ENCODE peak calls at places on chromosomes 16 and 17, in four cellular contexts. Y is fibroblast of lung; G is astrocyte; Q is effector memory CD4-positive, alpha-beta T cell. W is an unnamed sample.

GRCh38 chr16:29729116-29729521 is 16.7 kb downstream of the C16orf54 start:
- DNase-seq in G (peak; percentile 27), Q (no peak), Y (peak; percentile 41), W (peak; percentile 47)

GRCh38 chr16:84314814-84315213 is 20.1 kb downstream of the WFDC1 start:
- DNase-seq in Q (no peak), Y (no peak), G (no peak), W (no peak)

GRCh38 chr17:57548421-57549385 is 196.4 kb downstream of the CCDC182 start:
- DNase-seq in G (peak; percentile 55), Y (peak; percentile 61), Q (no peak), W (peak; percentile 30)

GRCh38 chr17:82440377-82440981 is 10.1 kb downstream of the CYBC1 start:
- DNase-seq in Q (no peak), G (no peak), Y (no peak), W (no peak)

GRCh38 chr17:491086-492014 is 138.7 kb upstream of the RPH3AL start:
- DNase-seq in Y (peak; percentile 64), G (peak; percentile 41), Q (peak; percentile 11), W (peak; percentile 71)

GRCh38 chr17:37888881-37889280 is 35.3 kb upstream of the TBC1D3K start:
- DNase-seq in Q (no peak), Y (no peak), G (no peak), W (no peak)

GRCh38 chr17:79027274-79027924 is 3.4 kb downstream of the C1QTNF1 start:
- DNase-seq in Q (no peak), G (no peak), Y (no peak), W (no peak)

GRCh38 chr17:30278032-30278431 is 13.7 kb downstream of the BLMH start:
- DNase-seq in Y (peak; percentile 29), Q (no peak), G (no peak), W (peak; percentile 40)

GRCh38 chr16:9557713-9558112 is 466.3 kb downstream of the HAPSTR1 start:
- DNase-seq in G (no peak), Q (no peak), Y (no peak), W (no peak)

GRCh38 chr16:84013787-84014569 is 28.6 kb downstream of the SLC38A8 start:
- DNase-seq in Y (peak; percentile 33), G (no peak), Q (peak; percentile 27), W (peak; percentile 58)

GRCh38 chr16:13186813-13187212 is 285.4 kb downstream of the SHISA9 start:
- DNase-seq in Y (no peak), Q (no peak), G (no peak), W (peak; percentile 2)

GRCh38 chr16:28891964-28892890 is 13.9 kb downstream of the ATP2A1 start:
- DNase-seq in Y (no peak), G (no peak), Q (no peak), W (no peak)

GRCh38 chr17:75011788-75012319 is 616 bp upstream of the MRPL58 start:
- DNase-seq in Y (peak; percentile 59), Q (no peak), G (peak; percentile 33), W (peak; percentile 78)

GRCh38 chr17:81403671-81404534 is 8.6 kb downstream of the BAHCC1 start:
- DNase-seq in G (no peak), Q (no peak), Y (no peak), W (no peak)
- H3K4me3 ChIP-seq in G (no peak overlapping the region), Q (no peak overlapping the region), Y (peak overlapping the region; percentile 32), W (no peak overlapping the region)

GRCh38 chr17:72605543-72605942 is 484.7 kb downstream of the SOX9 start:
- DNase-seq in Q (no peak), G (no peak), Y (no peak), W (no peak)

GRCh38 chr17:72600934-72601333 is 480.1 kb downstream of the SOX9 start:
- DNase-seq in Y (peak; percentile 96), G (peak; percentile 96), Q (no peak), W (peak; percentile 44)

GRCh38 chr17:72603346-72604242 is 482.8 kb downstream of the SOX9 start:
- DNase-seq in G (peak; percentile 95), Q (no peak), Y (peak; percentile 96), W (peak; percentile 87)

GRCh38 chr17:72604518-72604917 is 483.7 kb downstream of the SOX9 start:
- DNase-seq in Q (no peak), G (no peak), Y (no peak), W (no peak)

GRCh38 chr17:72602517-72603345 is 481.9 kb downstream of the SOX9 start:
- DNase-seq in Q (no peak), G (peak; percentile 93), Y (peak; percentile 95), W (peak; percentile 76)
- H3K4me3 ChIP-seq in Q (no peak overlapping the region), G (no peak overlapping the region), Y (no peak overlapping the region), W (no peak overlapping the region)

DNA sequence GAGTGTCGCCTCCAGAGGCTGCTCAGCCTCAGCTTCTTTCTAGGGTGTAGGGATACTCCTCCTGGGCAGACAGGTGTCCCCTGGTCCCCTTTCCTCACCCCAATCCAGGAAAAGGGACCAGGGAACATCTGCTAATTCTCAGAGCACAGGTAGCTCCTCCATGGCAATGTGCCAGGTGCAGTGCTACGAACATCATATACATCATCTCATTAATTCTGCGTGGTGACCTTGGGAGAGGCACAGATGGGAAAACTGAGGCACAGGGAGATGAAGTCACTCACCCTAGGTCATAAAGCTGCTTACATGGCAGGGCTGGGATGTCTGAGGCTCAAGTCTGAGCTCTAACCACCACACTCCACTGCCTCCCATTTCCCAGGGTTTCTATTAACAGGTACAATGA is 11.7 kb downstream of the HDAC5 start:
- DNase-seq in Y (no peak), G (no peak), Q (no peak), W (no peak)
- H3K4me3 ChIP-seq in Y (no peak overlapping the region), G (no peak overlapping the region), Q (no peak overlapping the region), W (no peak overlapping the region)

GRCh38 chr17:49016775-49017463 is 19.7 kb downstream of the IGF2BP1 start:
- DNase-seq in Q (no peak), Y (peak; percentile 79), G (peak; percentile 62), W (peak; percentile 55)
- H3K4me3 ChIP-seq in Q (no peak overlapping the region), Y (no peak overlapping the region), G (no peak overlapping the region), W (no peak overlapping the region)

DNA sequence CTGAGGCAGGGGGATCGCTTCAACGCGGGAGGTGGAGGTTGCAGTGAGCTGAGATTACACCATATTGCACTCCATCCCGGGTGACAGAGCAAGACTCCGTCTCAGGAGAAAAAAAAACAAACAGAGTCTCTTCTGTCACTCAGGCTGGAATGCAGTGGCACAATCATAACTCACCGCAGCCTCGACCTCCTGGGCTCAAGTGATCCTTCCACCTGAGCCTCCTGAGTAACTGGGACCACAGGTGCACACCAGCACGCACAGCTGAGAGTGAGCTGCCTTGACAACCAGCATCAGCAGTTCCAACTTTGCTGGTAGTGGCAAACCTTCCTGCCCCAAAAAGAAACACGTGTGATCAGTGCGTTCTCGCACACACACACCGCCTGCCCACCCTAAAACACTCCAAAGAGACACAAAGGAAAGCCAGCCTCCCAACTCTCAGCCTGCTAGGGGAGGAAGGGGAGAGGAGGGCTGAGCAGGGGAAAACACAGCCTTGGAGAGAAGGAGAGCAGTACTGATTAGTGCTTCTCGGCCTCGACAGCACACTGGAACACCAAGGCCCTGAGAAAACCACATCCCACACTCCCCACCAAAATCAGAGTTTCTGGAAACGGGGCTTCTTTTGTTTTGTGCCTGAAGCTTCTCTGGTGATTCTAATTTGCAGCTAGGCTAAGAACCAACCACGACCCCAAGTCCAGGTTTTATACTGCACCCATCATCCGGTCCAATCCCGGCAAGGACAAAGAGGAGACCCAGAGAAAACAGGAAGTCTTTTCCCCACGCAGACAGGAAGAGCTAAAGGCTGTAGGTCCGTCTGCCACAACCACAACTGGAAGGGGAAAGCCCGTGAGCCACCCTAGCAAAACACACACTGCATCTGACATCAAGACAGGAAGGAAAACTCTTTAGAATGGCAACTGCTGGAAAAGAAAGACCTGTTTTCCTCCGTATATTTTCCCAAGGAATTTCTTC is 28.8 kb downstream of the ZCCHC14 start:
- DNase-seq in Q (no peak), G (peak; percentile 78), Y (peak; percentile 79), W (peak; percentile 88)
- H3K4me3 ChIP-seq in Q (peak overlapping the region; percentile 7), G (peak overlapping the region; percentile 34), Y (no peak overlapping the region), W (peak overlapping the region; percentile 22)

GRCh38 chr16:10936585-10936984 is 5.7 kb downstream of the DEXI start:
- DNase-seq in Y (no peak), Q (no peak), G (no peak), W (no peak)
- H3K4me3 ChIP-seq in Y (no peak overlapping the region), Q (no peak overlapping the region), G (no peak overlapping the region), W (no peak overlapping the region)

DNA sequence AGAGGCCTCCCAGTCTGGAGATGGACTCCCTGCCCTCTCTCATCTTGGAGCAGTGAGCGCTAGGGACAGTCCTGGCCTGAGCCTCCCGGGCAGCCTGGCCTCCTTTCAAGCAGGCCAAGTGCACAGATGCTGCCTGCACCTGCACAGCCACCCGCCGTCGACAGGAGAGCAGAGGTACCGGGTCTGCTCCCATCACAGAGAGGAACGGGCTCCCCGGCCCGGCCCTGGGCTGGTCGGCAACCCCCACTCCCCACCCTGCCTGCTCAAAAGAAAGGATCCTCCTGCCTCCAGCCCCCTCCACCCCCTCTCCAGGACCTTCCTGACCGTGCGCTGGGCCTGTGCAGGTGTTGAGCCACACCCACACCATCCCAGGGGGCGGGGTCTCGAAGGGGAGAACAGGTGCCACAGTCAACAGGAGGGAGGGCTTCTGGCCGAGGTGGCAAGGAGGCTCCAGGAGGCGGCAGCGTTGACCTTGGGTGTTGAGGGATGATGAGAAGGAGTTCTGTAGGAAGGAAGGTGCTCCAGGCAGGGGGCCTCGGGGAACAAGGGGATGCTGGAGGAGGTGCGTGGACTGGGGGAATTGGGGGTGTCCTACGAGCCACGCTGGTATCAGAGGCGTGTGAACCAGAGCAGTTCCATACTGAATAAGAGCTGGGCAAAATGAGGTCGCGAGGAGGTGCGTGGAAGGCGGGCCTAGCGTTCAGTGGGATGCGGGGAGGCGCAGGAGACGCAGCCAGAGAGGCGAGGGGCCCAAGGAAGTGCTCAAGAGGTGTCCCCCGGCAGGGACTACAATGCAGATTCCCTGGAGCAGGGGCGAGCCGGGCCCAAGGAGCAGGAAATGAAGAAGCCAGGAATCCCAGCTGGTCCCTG is 967 bp upstream of the CDH15 start:
- DNase-seq in Y (no peak), Q (no peak), G (no peak), W (no peak)
- H3K4me3 ChIP-seq in Y (no peak overlapping the region), Q (peak overlapping the region; percentile 45), G (no peak overlapping the region), W (no peak overlapping the region)

GRCh38 chr17:60169921-60170817 is 20.4 kb downstream of the CA4 start:
- DNase-seq in Q (no peak), G (no peak), Y (no peak), W (peak; percentile 57)
- H3K4me3 ChIP-seq in Q (no peak overlapping the region), G (no peak overlapping the region), Y (no peak overlapping the region), W (no peak overlapping the region)